ENCODE peak calls at places on chromosomes 16 and 17, in five cellular contexts. C is astrocyte, X is mammary epithelial cell, B is IMR-90, M is GM23248. N is an unnamed sample.

GRCh38 chr17:81711814-81712467 is at the start of gene SLC25A10:
- DNase-seq in C (peak; percentile 51), X (peak; percentile 82), B (peak; percentile 64), M (peak; percentile 90), N (peak; percentile 90)

GRCh38 chr17:35148144-35148543 is 527 bp downstream of the UNC45B start:
- DNase-seq in C (no peak), X (no peak), B (no peak), M (no peak), N (peak; percentile 23)

GRCh38 chr17:48718781-48719641 is 3.3 kb downstream of the PRAC1 start:
- DNase-seq in C (no peak), X (no peak), B (no peak), M (no peak), N (no peak)

GRCh38 chr16:3536271-3536671 is 35.5 kb downstream of the CLUAP1 start:
- DNase-seq in C (peak; percentile 57), X (no peak), B (peak; percentile 93), M (peak; percentile 74), N (no peak)

GRCh38 chr16:57642368-57643135 is 14.1 kb downstream of the ADGRG1 start:
- DNase-seq in C (no peak), X (no peak), B (no peak), M (peak; percentile 51), N (no peak)

GRCh38 chr16:85003723-85004586 is 7.4 kb downstream of the ZDHHC7 start:
- DNase-seq in C (no peak), X (no peak), B (no peak), M (no peak), N (no peak)

GRCh38 chr17:82200743-82201497 is 11.7 kb downstream of the CCDC57 start:
- DNase-seq in C (no peak), X (no peak), B (no peak), M (no peak), N (no peak)

GRCh38 chr17:164536-165235 is 16.8 kb downstream of the DOC2B start:
- DNase-seq in C (peak; percentile 37), X (peak; percentile 4), B (peak; percentile 43), M (peak; percentile 54), N (no peak)

GRCh38 chr17:75488693-75489510 is 26.4 kb downstream of the CASKIN2 start:
- DNase-seq in C (no peak), X (no peak), B (no peak), M (no peak), N (no peak)

GRCh38 chr17:5615476-5615875 is 31.2 kb upstream of the NLRP1 start:
- DNase-seq in C (no peak), X (no peak), B (no peak), M (no peak), N (no peak)

GRCh38 chr16:74749291-74750055 is 25.1 kb downstream of the FA2H start:
- DNase-seq in C (no peak), X (no peak), B (no peak), M (no peak), N (no peak)

GRCh38 chr17:1720856-1721386 is 3.6 kb upstream of the WDR81 start:
- DNase-seq in C (no peak), X (peak; percentile 48), B (peak; percentile 56), M (peak; percentile 60), N (peak; percentile 51)

GRCh38 chr17:51118330-51119195 is 2.1 kb downstream of the SPAG9 start:
- DNase-seq in C (no peak), X (no peak), B (no peak), M (peak; percentile 14), N (no peak)

GRCh38 chr16:47016700-47017133 is 43.2 kb upstream of the DNAJA2 start:
- DNase-seq in C (no peak), X (no peak), B (no peak), M (no peak), N (no peak)

GRCh38 chr17:62911106-62911505 is 54.9 kb upstream of the TANC2 start:
- DNase-seq in C (no peak), X (no peak), B (no peak), M (no peak), N (no peak)

GRCh38 chr16:11448796-11449416 is 103.6 kb downstream of the RMI2 start:
- DNase-seq in C (no peak), X (no peak), B (no peak), M (no peak), N (no peak)

GRCh38 chr16:75446416-75446815 is 13.1 kb upstream of the CFDP1 start:
- DNase-seq in C (no peak), X (no peak), B (no peak), M (no peak), N (no peak)

GRCh38 chr16:89195521-89196171 is 4.7 kb downstream of the SLC22A31 start:
- DNase-seq in C (no peak), X (no peak), B (no peak), M (no peak), N (no peak)

GRCh38 chr16:8026450-8026849 is 563.9 kb downstream of the TMEM114 start:
- DNase-seq in C (no peak), X (no peak), B (no peak), M (no peak), N (peak; percentile 16)

GRCh38 chr16:9844361-9844760 is 337.9 kb downstream of the GRIN2A start:
- DNase-seq in C (peak; percentile 72), X (no peak), B (no peak), M (peak; percentile 63), N (no peak)

GRCh38 chr16:6926341-6926740 is 406.3 kb upstream of the RBFOX1 start:
- DNase-seq in C (no peak), X (no peak), B (no peak), M (no peak), N (no peak)

GRCh38 chr17:40063034-40063765 is 435 bp downstream of the THRA start:
- DNase-seq in C (no peak), X (peak; percentile 33), B (no peak), M (peak; percentile 59), N (no peak)

GRCh38 chr16:29710227-29711219 is 31.5 kb downstream of the QPRT start:
- DNase-seq in C (peak; percentile 70), X (peak; percentile 71), B (peak; percentile 79), M (peak; percentile 89), N (peak; percentile 56)

GRCh38 chr16:83344014-83344413 is 463.8 kb upstream of the HSBP1 start:
- DNase-seq in C (peak; percentile 93), X (peak; percentile 40), B (peak; percentile 89), M (peak; percentile 88), N (no peak)

GRCh38 chr17:76540381-76541300 is 797 bp downstream of the PRCD start:
- DNase-seq in C (peak; percentile 90), X (peak; percentile 92), B (peak; percentile 94), M (peak; percentile 98), N (peak; percentile 87)

DNA sequence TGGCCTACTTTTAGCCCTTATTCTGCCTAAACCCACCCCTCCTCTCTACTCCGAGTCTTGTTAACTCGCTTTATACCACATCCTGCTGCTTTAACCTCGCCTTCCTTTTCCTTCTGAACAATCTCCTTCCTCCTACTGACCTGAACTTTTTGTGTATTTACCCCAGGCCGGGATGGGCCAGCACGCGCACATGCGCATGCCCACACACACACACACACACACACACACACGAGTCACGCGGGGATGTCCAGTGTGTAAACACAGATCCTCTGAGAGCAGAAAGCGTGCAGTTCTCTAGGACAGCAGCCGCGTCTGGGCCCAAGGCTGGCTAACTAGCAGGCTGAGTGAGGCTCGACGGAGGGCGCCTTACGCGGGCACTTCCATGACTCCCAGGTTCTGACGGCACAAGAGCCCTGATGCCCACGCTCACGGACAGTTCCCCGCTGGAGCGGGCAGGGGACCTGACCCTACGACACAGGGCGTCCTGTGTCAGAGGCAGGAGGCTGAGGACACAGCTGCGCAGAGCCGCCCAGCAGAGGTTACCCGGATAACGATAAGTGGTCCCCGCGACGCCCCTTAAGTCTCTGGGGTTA is 610 bp downstream of the PIK3R5 start:
- DNase-seq in C (no peak), X (no peak), B (no peak), M (no peak), N (no peak)
- H2AFZ ChIP-seq in C (peak overlapping the region; percentile 34), X (no peak overlapping the region), B (peak overlapping the region; percentile 43), M (no peak overlapping the region), N (no peak overlapping the region)

GRCh38 chr16:50318796-50319578 is 49.8 kb downstream of the BRD7 start:
- DNase-seq in C (no peak), X (no peak), B (no peak), M (no peak), N (peak; percentile 65)
- H3K36me3 ChIP-seq in C (peaks cover 63% of the 10 kb centered on the region), X (peaks cover 20% of the 10 kb centered on the region), B (peaks cover 37% of the 10 kb centered on the region), M (peaks cover 80% of the 10 kb centered on the region), N (peaks cover 29% of the 10 kb centered on the region)

DNA sequence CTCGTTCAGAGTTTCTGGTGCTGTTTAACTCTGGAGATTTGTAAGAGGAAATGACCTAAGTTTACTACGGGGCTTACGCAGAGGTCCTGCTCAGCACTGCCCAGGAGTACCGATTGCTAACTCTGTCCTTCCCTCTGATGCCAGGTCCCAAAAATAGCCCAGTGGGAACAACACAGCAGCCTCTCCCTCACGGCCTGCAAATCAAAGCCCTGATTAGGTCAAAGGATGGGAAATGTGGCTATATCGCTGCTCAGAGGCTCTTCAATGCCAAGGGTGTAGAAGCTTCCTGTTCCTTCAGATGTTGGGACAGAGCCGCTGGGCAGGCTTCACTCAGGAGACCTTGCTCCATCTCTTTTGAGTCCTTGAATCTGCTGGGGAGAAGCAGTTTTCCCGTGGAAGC is 174.2 kb upstream of the KCNJ16 start:
- DNase-seq in C (no peak), X (no peak), B (no peak), M (no peak), N (no peak)
- H2AFZ ChIP-seq in C (no peak overlapping the region), X (peak overlapping the region; percentile 13), B (no peak overlapping the region), M (no peak overlapping the region), N (no peak overlapping the region)

GRCh38 chr16:50182441-50182840 is 29.3 kb downstream of the TENT4B start:
- DNase-seq in C (no peak), X (no peak), B (no peak), M (no peak), N (no peak)
- H3K36me3 ChIP-seq in C (no peaks in the 10 kb centered on the region), X (no peaks in the 10 kb centered on the region), B (peaks cover 2% of the 10 kb centered on the region), M (no peaks in the 10 kb centered on the region), N (no peaks in the 10 kb centered on the region)

GRCh38 chr16:80367037-80367658 is 173.6 kb upstream of the DYNLRB2 start:
- DNase-seq in C (no peak), X (no peak), B (no peak), M (no peak), N (no peak)
- H2AFZ ChIP-seq in C (no peak overlapping the region), X (no peak overlapping the region), B (no peak overlapping the region), M (peak overlapping the region; percentile 6), N (no peak overlapping the region)